ENCODE peak calls at places on chromosomes 16 and 17, in four cellular contexts. F, T, O and A are unnamed samples.

GRCh38 chr17:77458202-77459017 is 317.6 kb downstream of the SEC14L1 start:
- DNase-seq in F (no peak), T (no peak), O (no peak), A (no peak)

GRCh38 chr17:17824119-17824779 is 12.5 kb downstream of the SREBF1 start:
- DNase-seq in F (no peak), T (no peak), O (peak; percentile 63), A (no peak)

GRCh38 chr17:22707626-22708025 is 1015.3 kb downstream of the KCNJ18 start:
- DNase-seq in F (no peak), T (peak; percentile 41), O (no peak), A (no peak)

GRCh38 chr16:11437069-11437468 is 91.8 kb downstream of the RMI2 start:
- DNase-seq in F (no peak), T (no peak), O (no peak), A (no peak)

GRCh38 chr17:66309793-66310192 is 7.4 kb downstream of the PRKCA start:
- DNase-seq in F (no peak), T (no peak), O (no peak), A (no peak)

GRCh38 chr17:76986318-76986717 is 118.1 kb downstream of the MGAT5B start:
- DNase-seq in F (no peak), T (no peak), O (no peak), A (no peak)

GRCh38 chr16:726438-727290 is at the start of the genes CCDC78 and HAGHL:
- DNase-seq in F (no peak), T (no peak), O (peak; percentile 80), A (peak; percentile 83)

GRCh38 chr16:77234611-77235010 is 35.4 kb downstream of the SYCE1L start:
- DNase-seq in F (no peak), T (no peak), O (no peak), A (no peak)

GRCh38 chr16:81522141-81522701 is 77.6 kb downstream of the CMIP start:
- DNase-seq in F (no peak), T (no peak), O (no peak), A (no peak)

GRCh38 chr16:27242868-27243590 is 25.5 kb downstream of the NSMCE1 start:
- DNase-seq in F (peak; percentile 50), T (no peak), O (no peak), A (peak; percentile 60)

GRCh38 chr16:58461640-58462039 is 38.3 kb upstream of the NDRG4 start:
- DNase-seq in F (no peak), T (no peak), O (no peak), A (no peak)

GRCh38 chr16:22240023-22240697 is 34.1 kb downstream of the EEF2K start:
- DNase-seq in F (no peak), T (no peak), O (no peak), A (no peak)

GRCh38 chr16:80273635-80274538 is 266.9 kb upstream of the DYNLRB2 start:
- DNase-seq in F (no peak), T (no peak), O (no peak), A (no peak)

GRCh38 chr17:13940858-13941665 is 128.2 kb upstream of the COX10 start:
- DNase-seq in F (no peak), T (no peak), O (no peak), A (no peak)

GRCh38 chr16:1688807-1689560 is 10.9 kb downstream of the JPT2 start:
- DNase-seq in F (peak; percentile 39), T (no peak), O (no peak), A (no peak)

GRCh38 chr16:66954097-66954659 is 6.9 kb upstream of the CES3 start:
- DNase-seq in F (peak; percentile 25), T (no peak), O (peak; percentile 94), A (peak; percentile 74)

GRCh38 chr16:13992976-13993375 is 73.0 kb downstream of the ERCC4 start:
- DNase-seq in F (no peak), T (no peak), O (peak; percentile 6), A (no peak)

GRCh38 chr17:28773736-28774135 is 29.9 kb downstream of the TRAF4 start:
- DNase-seq in F (no peak), T (no peak), O (no peak), A (no peak)

GRCh38 chr16:89565506-89566372 is 5.3 kb downstream of the RPL13 start:
- DNase-seq in F (no peak), T (no peak), O (peak; percentile 78), A (peak; percentile 42)

GRCh38 chr17:59278401-59278800 is 53.1 kb upstream of the YPEL2 start:
- DNase-seq in F (no peak), T (no peak), O (no peak), A (no peak)

GRCh38 chr16:24683847-24684493 is 45.5 kb upstream of the TNRC6A start:
- DNase-seq in F (no peak), T (peak; percentile 24), O (no peak), A (no peak)

GRCh38 chr16:1433263-1433560 is 2.3 kb downstream of the PERCC1 start:
- DNase-seq in F (no peak), T (no peak), O (no peak), A (no peak)

GRCh38 chr16:54720259-54720658 is 210.4 kb upstream of the IRX5 start:
- DNase-seq in F (no peak), T (no peak), O (no peak), A (no peak)

GRCh38 chr16:85768225-85768624 is 17.3 kb upstream of the C16orf74 start:
- DNase-seq in F (no peak), T (no peak), O (no peak), A (no peak)

GRCh38 chr16:88899901-88900648 is 33.6 kb upstream of the PABPN1L start:
- DNase-seq in F (no peak), T (no peak), O (no peak), A (no peak)

GRCh38 chr17:78879679-78880186 is 23.3 kb downstream of the CEP295NL start:
- DNase-seq in F (peak; percentile 27), T (peak; percentile 89), O (peak; percentile 42), A (peak; percentile 49)

GRCh38 chr17:9016941-9017552 is 4.3 kb upstream of the NTN1 start:
- DNase-seq in F (no peak), T (no peak), O (no peak), A (peak; percentile 62)

GRCh38 chr17:60565233-60565632 is 34.8 kb upstream of the PPM1D start:
- DNase-seq in F (no peak), T (no peak), O (no peak), A (no peak)

GRCh38 chr16:6484121-6484520 is 848.5 kb upstream of the RBFOX1 start:
- DNase-seq in F (no peak), T (no peak), O (no peak), A (no peak)

GRCh38 chr17:1232786-1233185 is 37.5 kb upstream of the BHLHA9 start:
- DNase-seq in F (no peak), T (no peak), O (no peak), A (no peak)

GRCh38 chr16:31409433-31409832 is 16.3 kb downstream of the ITGAD start:
- DNase-seq in F (no peak), T (no peak), O (no peak), A (no peak)

GRCh38 chr17:16027708-16028584 is 28.3 kb downstream of the TTC19 start:
- DNase-seq in F (no peak), T (no peak), O (no peak), A (no peak)

GRCh38 chr17:78341559-78342437 is 18.1 kb downstream of the SOCS3 start:
- DNase-seq in F (no peak), T (peak; percentile 92), O (peak; percentile 79), A (no peak)

GRCh38 chr16:74257061-74257460 is 39.6 kb upstream of the PSMD7 start:
- DNase-seq in F (no peak), T (no peak), O (no peak), A (no peak)

GRCh38 chr17:38554430-38555350 is 51.1 kb downstream of the SRCIN1 start:
- DNase-seq in F (no peak), T (no peak), O (no peak), A (no peak)